ENCODE peak calls at places on chromosomes 11 and 22, in seven cellular contexts. O, R, A, B, Q, U and J are unnamed samples. For H3K4me1, the result is how much of the 10 kb centered on the place peaks cover.

GRCh38 chr22:37690407-37690806 is 4.3 kb downstream of the NOL12 start:
- DNase-seq in O (no peak), R (no peak), A (no peak), B (no peak), Q (no peak), U (no peak), J (no peak)

GRCh38 chr11:61071208-61071681 is 31.0 kb upstream of the CD5 start:
- DNase-seq in O (no peak), R (peak), A (no peak), B (peak), Q (no peak), U (peak), J (no peak)

GRCh38 chr11:6968816-6969215 is 42.6 kb downstream of the ZNF215 start:
- DNase-seq in O (peak), R (no peak), A (no peak), B (no peak), Q (no peak), U (no peak), J (no peak)

GRCh38 chr22:49658902-49659280 is 168.8 kb downstream of the BRD1 start:
- DNase-seq in O (no peak), R (peak), A (no peak), B (no peak), Q (no peak), U (no peak), J (peak)

GRCh38 chr22:22357024-22357868 is 112.7 kb downstream of the VPREB1 start:
- DNase-seq in O (peak), R (no peak), A (peak), B (peak), Q (peak), U (peak), J (peak)

GRCh38 chr11:9906043-9906791 is 242.3 kb downstream of the SWAP70 start:
- DNase-seq in O (peak), R (no peak), A (no peak), B (no peak), Q (no peak), U (no peak), J (no peak)

GRCh38 chr11:81000334-81001100 is 1559.7 kb upstream of the TENM4 start:
- DNase-seq in O (no peak), R (no peak), A (no peak), B (no peak), Q (no peak), U (no peak), J (no peak)

GRCh38 chr22:29266564-29267461 is 968 bp downstream of the RHBDD3 start:
- DNase-seq in O (no peak), R (peak), A (peak), B (peak), Q (no peak), U (no peak), J (no peak)

GRCh38 chr11:559712-560304 is 730 bp downstream of the LMNTD2 start:
- DNase-seq in O (no peak), R (no peak), A (no peak), B (no peak), Q (no peak), U (no peak), J (no peak)

GRCh38 chr11:77411238-77411637 is 62.7 kb downstream of the PAK1 start:
- DNase-seq in O (peak), R (peak), A (peak), B (peak), Q (peak), U (peak), J (no peak)

GRCh38 chr11:12397953-12398352 is 20.6 kb downstream of the PARVA start:
- DNase-seq in O (peak), R (peak), A (no peak), B (no peak), Q (peak), U (peak), J (no peak)

GRCh38 chr22:32830473-32830872 is 29.0 kb downstream of the TIMP3 start:
- DNase-seq in O (no peak), R (peak), A (peak), B (no peak), Q (peak), U (peak), J (no peak)

GRCh38 chr11:94493146-94493442 is 550 bp downstream of the MRE11 start:
- DNase-seq in O (no peak), R (no peak), A (no peak), B (no peak), Q (no peak), U (no peak), J (no peak)

GRCh38 chr11:112345166-112345565 is 84.5 kb upstream of the PLET1 start:
- DNase-seq in O (no peak), R (no peak), A (no peak), B (no peak), Q (no peak), U (no peak), J (no peak)

GRCh38 chr11:111382451-111382850 is 3.4 kb upstream of the POU2AF1 start:
- DNase-seq in O (no peak), R (no peak), A (no peak), B (no peak), Q (no peak), U (no peak), J (no peak)

GRCh38 chr22:38012604-38013072 is 28.3 kb upstream of the SOX10 start:
- DNase-seq in O (peak), R (no peak), A (no peak), B (no peak), Q (no peak), U (no peak), J (no peak)

GRCh38 chr22:33518405-33518804 is 401.9 kb downstream of the LARGE1 start:
- DNase-seq in O (no peak), R (no peak), A (no peak), B (no peak), Q (no peak), U (no peak), J (no peak)

GRCh38 chr22:41367039-41367679 is 14.6 kb upstream of the TEF start:
- DNase-seq in O (peak), R (peak), A (peak), B (peak), Q (peak), U (peak), J (peak)

GRCh38 chr11:16606784-16607674 is 131.4 kb upstream of the C11orf58 start:
- DNase-seq in O (peak), R (peak), A (peak), B (no peak), Q (peak), U (peak), J (peak)

GRCh38 chr11:58059011-58059358 is 28.2 kb downstream of the OR6Q1 start:
- DNase-seq in O (peak), R (no peak), A (peak), B (no peak), Q (no peak), U (no peak), J (no peak)

GRCh38 chr22:30474683-30475424 is 3.0 kb upstream of the SEC14L3 start:
- DNase-seq in O (no peak), R (no peak), A (no peak), B (no peak), Q (no peak), U (no peak), J (no peak)

GRCh38 chr11:107740256-107740655 is 28.4 kb upstream of the SLN start:
- DNase-seq in O (no peak), R (no peak), A (no peak), B (no peak), Q (no peak), U (no peak), J (no peak)

GRCh38 chr11:89489930-89490329 is 1.2 kb downstream of the NOX4 start:
- DNase-seq in O (no peak), R (no peak), A (no peak), B (no peak), Q (no peak), U (no peak), J (no peak)

GRCh38 chr11:122979103-122979814 is 2.4 kb downstream of the BSX start:
- DNase-seq in O (no peak), R (no peak), A (no peak), B (no peak), Q (no peak), U (no peak), J (no peak)

GRCh38 chr11:73478737-73479347 is 102.6 kb downstream of the RELT start:
- DNase-seq in O (peak), R (no peak), A (peak), B (no peak), Q (no peak), U (no peak), J (no peak)

GRCh38 chr11:102026217-102026616 is 21.0 kb upstream of the CFAP300 start:
- DNase-seq in O (no peak), R (no peak), A (no peak), B (no peak), Q (no peak), U (no peak), J (no peak)

GRCh38 chr11:126197277-126197939 is 14.0 kb downstream of the RPUSD4 start:
- DNase-seq in O (peak), R (no peak), A (no peak), B (no peak), Q (no peak), U (no peak), J (no peak)

GRCh38 chr22:45608763-45609180 is 62.9 kb upstream of the ATXN10 start:
- DNase-seq in O (peak), R (no peak), A (no peak), B (no peak), Q (no peak), U (no peak), J (no peak)

GRCh38 chr11:107929611-107930200 is 1.5 kb downstream of the RAB39A start:
- DNase-seq in O (no peak), R (no peak), A (no peak), B (no peak), Q (no peak), U (no peak), J (no peak)

GRCh38 chr11:13291794-13292193 is 14.2 kb downstream of the BMAL1 start:
- DNase-seq in O (peak), R (no peak), A (no peak), B (no peak), Q (no peak), U (no peak), J (no peak)

GRCh38 chr11:67541198-67541597 is 18.0 kb upstream of the CABP2 start:
- DNase-seq in O (no peak), R (no peak), A (no peak), B (no peak), Q (no peak), U (no peak), J (no peak)

GRCh38 chr11:131491503-131491902 is 121.1 kb downstream of the NTM start:
- DNase-seq in O (peak), R (no peak), A (no peak), B (no peak), Q (no peak), U (no peak), J (no peak)

GRCh38 chr11:86214710-86215109 is 29.8 kb upstream of the EED start:
- DNase-seq in O (no peak), R (no peak), A (no peak), B (no peak), Q (no peak), U (no peak), J (no peak)

GRCh38 chr11:32334822-32335221 is 100.5 kb downstream of the WT1 start:
- DNase-seq in O (no peak), R (no peak), A (no peak), B (no peak), Q (no peak), U (no peak), J (no peak)

GRCh38 chr11:59219836-59220235 is 7.1 kb upstream of the MPEG1 start:
- DNase-seq in O (no peak), R (no peak), A (no peak), B (no peak), Q (no peak), U (no peak), J (no peak)

GRCh38 chr11:96338910-96339703 is 3.9 kb downstream of the MAML2 start:
- DNase-seq in O (peak), R (peak), A (no peak), B (peak), Q (peak), U (peak), J (no peak)

DNA sequence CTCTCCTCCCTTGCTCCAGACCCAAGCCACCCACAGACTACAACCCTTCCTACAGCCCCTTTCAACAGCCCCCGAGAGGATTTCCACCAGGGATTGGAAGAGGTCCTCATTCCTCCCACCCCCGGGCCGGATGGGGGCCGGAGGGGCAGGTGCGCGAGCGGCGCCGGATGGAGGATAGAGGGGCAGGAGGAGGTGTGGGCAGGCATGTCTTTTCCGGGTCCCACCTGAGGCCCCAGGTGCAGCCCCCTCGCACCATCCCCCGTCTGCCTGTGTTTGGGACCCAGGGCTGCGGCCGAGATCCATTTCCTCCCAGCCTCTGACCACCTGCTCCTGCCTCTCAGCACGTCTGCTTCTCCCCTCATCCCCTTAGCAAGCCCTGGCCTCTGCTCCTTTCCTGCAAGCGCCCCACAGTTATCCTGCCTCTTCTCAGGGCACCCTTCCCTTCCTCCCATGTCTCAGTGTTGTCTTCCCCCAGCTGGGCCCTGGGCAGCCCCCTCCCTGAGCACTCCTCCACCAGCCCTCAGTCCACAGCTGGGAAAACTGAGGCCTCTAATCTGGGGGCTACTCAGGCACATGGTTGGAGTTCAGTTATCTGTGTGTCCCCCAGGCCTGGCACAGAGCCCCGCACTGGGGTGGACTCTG is 19.3 kb upstream of the CBX7 start:
- DNase-seq in O (no peak), R (peak), A (no peak), B (no peak), Q (no peak), U (no peak), J (no peak)
- H3K4me1 ChIP-seq in O (under half), R (under half), A (under half), B (under half), Q (half or more), U (under half), J (under half)

GRCh38 chr11:46130286-46130937 is 9.2 kb upstream of the PHF21A start:
- DNase-seq in O (no peak), R (no peak), A (no peak), B (no peak), Q (no peak), U (no peak), J (no peak)

GRCh38 chr11:46129133-46129532 is 7.9 kb upstream of the PHF21A start:
- DNase-seq in O (no peak), R (no peak), A (no peak), B (no peak), Q (no peak), U (no peak), J (no peak)

GRCh38 chr11:46134540-46134939 is 13.3 kb upstream of the PHF21A start:
- DNase-seq in O (no peak), R (no peak), A (no peak), B (no peak), Q (no peak), U (no peak), J (no peak)

GRCh38 chr11:46134061-46134460 is 12.8 kb upstream of the PHF21A start:
- DNase-seq in O (no peak), R (no peak), A (no peak), B (no peak), Q (no peak), U (no peak), J (no peak)

DNA sequence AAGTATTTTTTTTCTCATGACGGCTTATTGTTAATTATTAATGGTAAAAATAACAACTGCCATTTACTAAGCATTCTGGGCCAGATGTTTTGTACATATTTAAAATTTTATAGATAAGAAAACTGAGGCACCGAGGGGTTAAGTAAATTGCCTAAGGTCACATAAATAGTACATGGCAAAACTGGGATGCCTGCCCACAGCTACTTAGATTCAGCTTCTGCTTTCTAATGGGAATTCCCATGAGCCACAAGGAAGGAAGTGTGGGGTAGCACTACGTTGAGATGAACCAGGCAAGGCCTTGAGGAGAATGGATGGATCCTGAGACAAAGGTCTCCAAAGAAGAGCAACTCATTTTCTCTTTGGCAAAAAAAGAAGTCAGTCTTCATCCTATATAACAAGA is 11.9 kb upstream of the PHF21A start:
- DNase-seq in O (no peak), R (no peak), A (no peak), B (no peak), Q (no peak), U (no peak), J (no peak)
- H3K4me1 ChIP-seq in O (under half), R (under half), A (under half), B (under half), Q (under half), U (under half), J (under half)

DNA sequence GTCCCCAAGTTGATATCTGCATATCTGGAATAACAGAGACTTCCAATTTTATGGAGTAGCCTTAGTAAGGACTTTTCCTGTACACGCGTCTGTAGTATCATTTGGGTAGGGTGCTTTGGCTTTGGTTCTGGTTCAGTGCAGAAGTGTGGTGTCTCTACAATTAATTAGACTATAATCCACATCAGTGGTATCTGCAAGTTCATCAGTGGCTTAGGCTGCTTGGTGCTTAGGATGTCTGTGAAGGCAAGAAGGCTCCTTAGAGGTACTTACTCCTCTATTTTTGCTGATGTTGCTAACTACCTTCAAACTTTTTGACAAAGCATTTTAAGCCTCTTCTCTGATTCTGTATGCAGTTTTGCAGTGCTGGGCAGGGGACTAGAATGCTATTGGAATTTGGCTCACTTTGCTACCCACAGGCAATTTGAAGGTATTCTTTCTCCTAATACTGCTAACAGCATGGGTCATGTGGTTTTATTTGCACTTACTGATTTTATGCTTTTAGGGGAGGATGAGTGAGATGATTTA is 49.4 kb downstream of the KCNQ1OT1 start:
- DNase-seq in O (no peak), R (no peak), A (no peak), B (no peak), Q (no peak), U (no peak), J (no peak)
- H3K4me1 ChIP-seq in O (under half), R (under half), A (under half), B (under half), Q (under half), U (under half), J (under half)

DNA sequence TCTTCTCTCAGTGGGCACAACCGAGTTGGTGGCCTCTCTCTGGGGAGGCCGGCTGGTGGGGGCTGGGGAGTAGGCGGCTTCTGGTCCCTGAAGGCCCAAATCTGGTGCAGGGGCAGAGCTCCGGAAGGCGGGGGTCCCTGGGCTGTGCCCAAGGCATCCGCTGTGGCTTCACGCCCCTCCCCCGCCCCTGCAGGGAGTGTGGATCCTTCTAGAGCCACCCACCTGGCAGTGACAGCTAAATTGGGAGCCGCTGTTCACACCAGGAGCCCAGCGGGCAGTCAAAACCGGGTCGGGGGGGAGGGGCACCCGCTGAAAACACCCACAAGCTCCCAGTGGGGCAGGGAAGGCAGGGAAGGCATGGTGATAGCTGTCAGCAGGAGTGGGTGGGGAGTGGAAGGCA is 4.6 kb upstream of the RTN4R start:
- DNase-seq in O (no peak), R (no peak), A (no peak), B (no peak), Q (no peak), U (no peak), J (no peak)
- H3K4me1 ChIP-seq in O (under half), R (under half), A (under half), B (under half), Q (under half), U (under half), J (under half)